ENCODE peak calls at places on chromosomes 5 and 9, in five cellular contexts. One of them, this sample, is unnamed.

GRCh38 chr9:134390537-134390936 is 64.3 kb downstream of the RXRA start:
- DNase-seq in renal cortical epithelial cell: no peak
- DNase-seq in posterior cingulate gyrus: no peak
- DNase-seq in stimulated activated CD8-positive, alpha-beta memory T cell treated with anti-CD3 and anti-CD28 coated beads, Interleukin-7, amount 100 ng/mL, for 24 hours: peak; percentile 61
- DNase-seq in psoas muscle: peak; percentile 63
- DNase-seq in this sample: no peak

GRCh38 chr5:154895606-154896561 is 37.5 kb downstream of the CNOT8 start:
- DNase-seq in renal cortical epithelial cell: no peak
- DNase-seq in posterior cingulate gyrus: no peak
- DNase-seq in stimulated activated CD8-positive, alpha-beta memory T cell treated with anti-CD3 and anti-CD28 coated beads, Interleukin-7, amount 100 ng/mL, for 24 hours: no peak
- DNase-seq in psoas muscle: no peak
- DNase-seq in this sample: no peak

GRCh38 chr5:25713259-25713658 is 1068.5 kb upstream of the CDH10 start:
- DNase-seq in renal cortical epithelial cell: no peak
- DNase-seq in posterior cingulate gyrus: no peak
- DNase-seq in stimulated activated CD8-positive, alpha-beta memory T cell treated with anti-CD3 and anti-CD28 coated beads, Interleukin-7, amount 100 ng/mL, for 24 hours: no peak
- DNase-seq in psoas muscle: no peak
- DNase-seq in this sample: no peak

GRCh38 chr9:31608881-31609280 is 775.6 kb upstream of the ACO1 start:
- DNase-seq in renal cortical epithelial cell: no peak
- DNase-seq in posterior cingulate gyrus: no peak
- DNase-seq in stimulated activated CD8-positive, alpha-beta memory T cell treated with anti-CD3 and anti-CD28 coated beads, Interleukin-7, amount 100 ng/mL, for 24 hours: no peak
- DNase-seq in psoas muscle: no peak
- DNase-seq in this sample: no peak

GRCh38 chr5:82023530-82024095 is 51.8 kb downstream of the ATG10 start:
- DNase-seq in renal cortical epithelial cell: peak; percentile 79
- DNase-seq in posterior cingulate gyrus: no peak
- DNase-seq in stimulated activated CD8-positive, alpha-beta memory T cell treated with anti-CD3 and anti-CD28 coated beads, Interleukin-7, amount 100 ng/mL, for 24 hours: no peak
- DNase-seq in psoas muscle: no peak
- DNase-seq in this sample: no peak

GRCh38 chr5:179354305-179354882 is 9.1 kb upstream of the ADAMTS2 start:
- DNase-seq in renal cortical epithelial cell: no peak
- DNase-seq in posterior cingulate gyrus: peak; percentile 72
- DNase-seq in stimulated activated CD8-positive, alpha-beta memory T cell treated with anti-CD3 and anti-CD28 coated beads, Interleukin-7, amount 100 ng/mL, for 24 hours: no peak
- DNase-seq in psoas muscle: no peak
- DNase-seq in this sample: no peak

GRCh38 chr9:130198501-130199179 is 26.4 kb downstream of the NCS1 start:
- DNase-seq in renal cortical epithelial cell: no peak
- DNase-seq in posterior cingulate gyrus: no peak
- DNase-seq in stimulated activated CD8-positive, alpha-beta memory T cell treated with anti-CD3 and anti-CD28 coated beads, Interleukin-7, amount 100 ng/mL, for 24 hours: no peak
- DNase-seq in psoas muscle: no peak
- DNase-seq in this sample: no peak

GRCh38 chr5:73674669-73675004 is 48.6 kb downstream of the ARHGEF28 start:
- DNase-seq in renal cortical epithelial cell: no peak
- DNase-seq in posterior cingulate gyrus: no peak
- DNase-seq in stimulated activated CD8-positive, alpha-beta memory T cell treated with anti-CD3 and anti-CD28 coated beads, Interleukin-7, amount 100 ng/mL, for 24 hours: no peak
- DNase-seq in psoas muscle: no peak
- DNase-seq in this sample: no peak

GRCh38 chr9:100364013-100364412 is 11.3 kb upstream of the TEX10 start:
- DNase-seq in renal cortical epithelial cell: no peak
- DNase-seq in posterior cingulate gyrus: no peak
- DNase-seq in stimulated activated CD8-positive, alpha-beta memory T cell treated with anti-CD3 and anti-CD28 coated beads, Interleukin-7, amount 100 ng/mL, for 24 hours: no peak
- DNase-seq in psoas muscle: no peak
- DNase-seq in this sample: no peak

GRCh38 chr5:62284946-62285891 is 20.8 kb upstream of the KIF2A start:
- DNase-seq in renal cortical epithelial cell: no peak
- DNase-seq in posterior cingulate gyrus: no peak
- DNase-seq in stimulated activated CD8-positive, alpha-beta memory T cell treated with anti-CD3 and anti-CD28 coated beads, Interleukin-7, amount 100 ng/mL, for 24 hours: peak; percentile 46
- DNase-seq in psoas muscle: no peak
- DNase-seq in this sample: no peak

GRCh38 chr5:156120777-156121176 is 206.2 kb upstream of the SGCD start:
- DNase-seq in renal cortical epithelial cell: peak; percentile 17
- DNase-seq in posterior cingulate gyrus: no peak
- DNase-seq in stimulated activated CD8-positive, alpha-beta memory T cell treated with anti-CD3 and anti-CD28 coated beads, Interleukin-7, amount 100 ng/mL, for 24 hours: no peak
- DNase-seq in psoas muscle: no peak
- DNase-seq in this sample: no peak

GRCh38 chr9:131410051-131410491 is 16.2 kb downstream of the PRRC2B start:
- DNase-seq in renal cortical epithelial cell: no peak
- DNase-seq in posterior cingulate gyrus: peak; percentile 83
- DNase-seq in stimulated activated CD8-positive, alpha-beta memory T cell treated with anti-CD3 and anti-CD28 coated beads, Interleukin-7, amount 100 ng/mL, for 24 hours: no peak
- DNase-seq in psoas muscle: no peak
- DNase-seq in this sample: no peak

GRCh38 chr9:135879237-135879601 is 28.1 kb downstream of the CAMSAP1 start:
- DNase-seq in renal cortical epithelial cell: no peak
- DNase-seq in posterior cingulate gyrus: no peak
- DNase-seq in stimulated activated CD8-positive, alpha-beta memory T cell treated with anti-CD3 and anti-CD28 coated beads, Interleukin-7, amount 100 ng/mL, for 24 hours: no peak
- DNase-seq in psoas muscle: no peak
- DNase-seq in this sample: no peak

GRCh38 chr5:136067422-136067821 is 38.6 kb downstream of the TGFBI start:
- DNase-seq in renal cortical epithelial cell: peak; percentile 70
- DNase-seq in posterior cingulate gyrus: no peak
- DNase-seq in stimulated activated CD8-positive, alpha-beta memory T cell treated with anti-CD3 and anti-CD28 coated beads, Interleukin-7, amount 100 ng/mL, for 24 hours: no peak
- DNase-seq in psoas muscle: no peak
- DNase-seq in this sample: no peak

GRCh38 chr5:180084638-180085561 is 13.3 kb upstream of the RNF130 start:
- DNase-seq in renal cortical epithelial cell: no peak
- DNase-seq in posterior cingulate gyrus: no peak
- DNase-seq in stimulated activated CD8-positive, alpha-beta memory T cell treated with anti-CD3 and anti-CD28 coated beads, Interleukin-7, amount 100 ng/mL, for 24 hours: no peak
- DNase-seq in psoas muscle: no peak
- DNase-seq in this sample: peak; percentile 87

GRCh38 chr5:149546974-149547373 is 4.3 kb downstream of the CSNK1A1 start:
- DNase-seq in renal cortical epithelial cell: peak; percentile 35
- DNase-seq in posterior cingulate gyrus: no peak
- DNase-seq in stimulated activated CD8-positive, alpha-beta memory T cell treated with anti-CD3 and anti-CD28 coated beads, Interleukin-7, amount 100 ng/mL, for 24 hours: no peak
- DNase-seq in psoas muscle: no peak
- DNase-seq in this sample: peak; percentile 71

GRCh38 chr5:54217826-54218503 is 92.4 kb downstream of the ARL15 start:
- DNase-seq in renal cortical epithelial cell: peak; percentile 73
- DNase-seq in posterior cingulate gyrus: no peak
- DNase-seq in stimulated activated CD8-positive, alpha-beta memory T cell treated with anti-CD3 and anti-CD28 coated beads, Interleukin-7, amount 100 ng/mL, for 24 hours: no peak
- DNase-seq in psoas muscle: no peak
- DNase-seq in this sample: peak; percentile 70

GRCh38 chr9:111074395-111074794 is 36.1 kb upstream of the LPAR1 start:
- DNase-seq in renal cortical epithelial cell: no peak
- DNase-seq in posterior cingulate gyrus: no peak
- DNase-seq in stimulated activated CD8-positive, alpha-beta memory T cell treated with anti-CD3 and anti-CD28 coated beads, Interleukin-7, amount 100 ng/mL, for 24 hours: no peak
- DNase-seq in psoas muscle: no peak
- DNase-seq in this sample: no peak

GRCh38 chr5:78647411-78647818 is 1.2 kb downstream of the LHFPL2 start:
- DNase-seq in renal cortical epithelial cell: no peak
- DNase-seq in posterior cingulate gyrus: no peak
- DNase-seq in stimulated activated CD8-positive, alpha-beta memory T cell treated with anti-CD3 and anti-CD28 coated beads, Interleukin-7, amount 100 ng/mL, for 24 hours: no peak
- DNase-seq in psoas muscle: no peak
- DNase-seq in this sample: peak; percentile 75

GRCh38 chr9:124452841-124453585 is 2.8 kb downstream of the ADGRD2 start:
- DNase-seq in renal cortical epithelial cell: no peak
- DNase-seq in posterior cingulate gyrus: peak; percentile 54
- DNase-seq in stimulated activated CD8-positive, alpha-beta memory T cell treated with anti-CD3 and anti-CD28 coated beads, Interleukin-7, amount 100 ng/mL, for 24 hours: no peak
- DNase-seq in psoas muscle: no peak
- DNase-seq in this sample: no peak

GRCh38 chr9:89674667-89675402 is 70.0 kb downstream of the GADD45G start:
- DNase-seq in renal cortical epithelial cell: no peak
- DNase-seq in posterior cingulate gyrus: peak; percentile 92
- DNase-seq in stimulated activated CD8-positive, alpha-beta memory T cell treated with anti-CD3 and anti-CD28 coated beads, Interleukin-7, amount 100 ng/mL, for 24 hours: no peak
- DNase-seq in psoas muscle: peak; percentile 78
- DNase-seq in this sample: peak; percentile 70

GRCh38 chr5:65027149-65027548 is 258.4 kb downstream of the CWC27 start:
- DNase-seq in renal cortical epithelial cell: no peak
- DNase-seq in posterior cingulate gyrus: no peak
- DNase-seq in stimulated activated CD8-positive, alpha-beta memory T cell treated with anti-CD3 and anti-CD28 coated beads, Interleukin-7, amount 100 ng/mL, for 24 hours: no peak
- DNase-seq in psoas muscle: no peak
- DNase-seq in this sample: no peak

GRCh38 chr5:113044776-113045175 is 68.2 kb downstream of the DCP2 start:
- DNase-seq in renal cortical epithelial cell: no peak
- DNase-seq in posterior cingulate gyrus: no peak
- DNase-seq in stimulated activated CD8-positive, alpha-beta memory T cell treated with anti-CD3 and anti-CD28 coated beads, Interleukin-7, amount 100 ng/mL, for 24 hours: no peak
- DNase-seq in psoas muscle: no peak
- DNase-seq in this sample: no peak

GRCh38 chr9:130041648-130042405 is 1.2 kb downstream of the FNBP1 start:
- DNase-seq in renal cortical epithelial cell: no peak
- DNase-seq in posterior cingulate gyrus: peak; percentile 90
- DNase-seq in stimulated activated CD8-positive, alpha-beta memory T cell treated with anti-CD3 and anti-CD28 coated beads, Interleukin-7, amount 100 ng/mL, for 24 hours: no peak
- DNase-seq in psoas muscle: peak; percentile 59
- DNase-seq in this sample: peak; percentile 49

GRCh38 chr5:146213210-146213838 is 9.9 kb downstream of the RBM27 start:
- DNase-seq in renal cortical epithelial cell: peak; percentile 55
- DNase-seq in posterior cingulate gyrus: no peak
- DNase-seq in stimulated activated CD8-positive, alpha-beta memory T cell treated with anti-CD3 and anti-CD28 coated beads, Interleukin-7, amount 100 ng/mL, for 24 hours: no peak
- DNase-seq in psoas muscle: no peak
- DNase-seq in this sample: no peak

GRCh38 chr9:26132913-26133312 is 454.7 kb upstream of the TUSC1 start:
- DNase-seq in renal cortical epithelial cell: no peak
- DNase-seq in posterior cingulate gyrus: no peak
- DNase-seq in stimulated activated CD8-positive, alpha-beta memory T cell treated with anti-CD3 and anti-CD28 coated beads, Interleukin-7, amount 100 ng/mL, for 24 hours: no peak
- DNase-seq in psoas muscle: no peak
- DNase-seq in this sample: no peak

GRCh38 chr5:76718381-76718832 is 2.5 kb downstream of the F2R start:
- DNase-seq in renal cortical epithelial cell: no peak
- DNase-seq in posterior cingulate gyrus: no peak
- DNase-seq in stimulated activated CD8-positive, alpha-beta memory T cell treated with anti-CD3 and anti-CD28 coated beads, Interleukin-7, amount 100 ng/mL, for 24 hours: no peak
- DNase-seq in psoas muscle: no peak
- DNase-seq in this sample: no peak